ENCODE peak calls at places on chromosome 11, in four cellular contexts. One of them, this sample, is unnamed.

GRCh38 chr11:3159296-3160190 is 5.6 kb downstream of the OSBPL5 start:
- DNase-seq in smooth muscle cell of the brain vasculature: no peak
- DNase-seq in stimulated activated CD4-positive, alpha-beta T cell treated with anti-CD3 and anti-CD28 coated beads, TNF-alpha, amount 100 ng/mL, for 1 hour: no peak
- DNase-seq in T-helper 9 cell: no peak
- DNase-seq in this sample: no peak

GRCh38 chr11:48052183-48053040 is 72.1 kb downstream of the PTPRJ start:
- DNase-seq in stimulated activated CD4-positive, alpha-beta T cell treated with anti-CD3 and anti-CD28 coated beads, TNF-alpha, amount 100 ng/mL, for 1 hour: no peak
- DNase-seq in smooth muscle cell of the brain vasculature: no peak
- DNase-seq in T-helper 9 cell: no peak
- DNase-seq in this sample: no peak

GRCh38 chr11:98260983-98261382 is 759.8 kb upstream of the CNTN5 start:
- DNase-seq in T-helper 9 cell: no peak
- DNase-seq in stimulated activated CD4-positive, alpha-beta T cell treated with anti-CD3 and anti-CD28 coated beads, TNF-alpha, amount 100 ng/mL, for 1 hour: no peak
- DNase-seq in smooth muscle cell of the brain vasculature: no peak
- DNase-seq in this sample: no peak

GRCh38 chr11:45450189-45450588 is 164.0 kb upstream of the SYT13 start:
- DNase-seq in smooth muscle cell of the brain vasculature: no peak
- DNase-seq in T-helper 9 cell: no peak
- DNase-seq in stimulated activated CD4-positive, alpha-beta T cell treated with anti-CD3 and anti-CD28 coated beads, TNF-alpha, amount 100 ng/mL, for 1 hour: no peak
- DNase-seq in this sample: no peak

GRCh38 chr11:128802358-128802981 is 64.6 kb downstream of the KCNJ1 start:
- DNase-seq in T-helper 9 cell: no peak
- DNase-seq in stimulated activated CD4-positive, alpha-beta T cell treated with anti-CD3 and anti-CD28 coated beads, TNF-alpha, amount 100 ng/mL, for 1 hour: no peak
- DNase-seq in smooth muscle cell of the brain vasculature: no peak
- DNase-seq in this sample: no peak

GRCh38 chr11:104891135-104891534 is 7.1 kb downstream of the CASP12 start:
- DNase-seq in T-helper 9 cell: no peak
- DNase-seq in smooth muscle cell of the brain vasculature: no peak
- DNase-seq in stimulated activated CD4-positive, alpha-beta T cell treated with anti-CD3 and anti-CD28 coated beads, TNF-alpha, amount 100 ng/mL, for 1 hour: no peak
- DNase-seq in this sample: no peak

GRCh38 chr11:12435264-12435663 is 57.9 kb downstream of the PARVA start:
- DNase-seq in T-helper 9 cell: no peak
- DNase-seq in smooth muscle cell of the brain vasculature: no peak
- DNase-seq in stimulated activated CD4-positive, alpha-beta T cell treated with anti-CD3 and anti-CD28 coated beads, TNF-alpha, amount 100 ng/mL, for 1 hour: no peak
- DNase-seq in this sample: no peak

GRCh38 chr11:60860943-60861342 is 5.2 kb upstream of the PTGDR2 start:
- DNase-seq in T-helper 9 cell: no peak
- DNase-seq in stimulated activated CD4-positive, alpha-beta T cell treated with anti-CD3 and anti-CD28 coated beads, TNF-alpha, amount 100 ng/mL, for 1 hour: no peak
- DNase-seq in smooth muscle cell of the brain vasculature: no peak
- DNase-seq in this sample: no peak

GRCh38 chr11:8661036-8661435 is 21.4 kb downstream of the TRIM66 start:
- DNase-seq in T-helper 9 cell: no peak
- DNase-seq in smooth muscle cell of the brain vasculature: no peak
- DNase-seq in stimulated activated CD4-positive, alpha-beta T cell treated with anti-CD3 and anti-CD28 coated beads, TNF-alpha, amount 100 ng/mL, for 1 hour: no peak
- DNase-seq in this sample: no peak

GRCh38 chr11:59216654-59217640 is 4.2 kb upstream of the MPEG1 start:
- DNase-seq in T-helper 9 cell: no peak
- DNase-seq in stimulated activated CD4-positive, alpha-beta T cell treated with anti-CD3 and anti-CD28 coated beads, TNF-alpha, amount 100 ng/mL, for 1 hour: no peak
- DNase-seq in smooth muscle cell of the brain vasculature: no peak
- DNase-seq in this sample: no peak

GRCh38 chr11:93517611-93518010 is 25.6 kb downstream of the SMCO4 start:
- DNase-seq in stimulated activated CD4-positive, alpha-beta T cell treated with anti-CD3 and anti-CD28 coated beads, TNF-alpha, amount 100 ng/mL, for 1 hour: no peak
- DNase-seq in smooth muscle cell of the brain vasculature: no peak
- DNase-seq in T-helper 9 cell: no peak
- DNase-seq in this sample: no peak

GRCh38 chr11:7543302-7543701 is 29.5 kb downstream of the PPFIBP2 start:
- DNase-seq in stimulated activated CD4-positive, alpha-beta T cell treated with anti-CD3 and anti-CD28 coated beads, TNF-alpha, amount 100 ng/mL, for 1 hour: no peak
- DNase-seq in smooth muscle cell of the brain vasculature: no peak
- DNase-seq in T-helper 9 cell: no peak
- DNase-seq in this sample: no peak

GRCh38 chr11:62048101-62048500 is 75.7 kb upstream of the INCENP start:
- DNase-seq in stimulated activated CD4-positive, alpha-beta T cell treated with anti-CD3 and anti-CD28 coated beads, TNF-alpha, amount 100 ng/mL, for 1 hour: no peak
- DNase-seq in smooth muscle cell of the brain vasculature: no peak
- DNase-seq in T-helper 9 cell: no peak
- DNase-seq in this sample: no peak

GRCh38 chr11:129375731-129376657 is at the start of gene BARX2:
- DNase-seq in stimulated activated CD4-positive, alpha-beta T cell treated with anti-CD3 and anti-CD28 coated beads, TNF-alpha, amount 100 ng/mL, for 1 hour: no peak
- DNase-seq in T-helper 9 cell: no peak
- DNase-seq in smooth muscle cell of the brain vasculature: peak
- DNase-seq in this sample: peak

GRCh38 chr11:65788801-65789200 is 1.9 kb downstream of the OVOL1 start:
- DNase-seq in stimulated activated CD4-positive, alpha-beta T cell treated with anti-CD3 and anti-CD28 coated beads, TNF-alpha, amount 100 ng/mL, for 1 hour: no peak
- DNase-seq in T-helper 9 cell: no peak
- DNase-seq in smooth muscle cell of the brain vasculature: no peak
- DNase-seq in this sample: no peak

GRCh38 chr11:45097721-45098493 is 48.5 kb upstream of the PRDM11 start:
- DNase-seq in T-helper 9 cell: peak
- DNase-seq in stimulated activated CD4-positive, alpha-beta T cell treated with anti-CD3 and anti-CD28 coated beads, TNF-alpha, amount 100 ng/mL, for 1 hour: no peak
- DNase-seq in smooth muscle cell of the brain vasculature: no peak
- DNase-seq in this sample: no peak

GRCh38 chr11:83558281-83558680 is 272.1 kb upstream of the CCDC90B start:
- DNase-seq in smooth muscle cell of the brain vasculature: no peak
- DNase-seq in stimulated activated CD4-positive, alpha-beta T cell treated with anti-CD3 and anti-CD28 coated beads, TNF-alpha, amount 100 ng/mL, for 1 hour: no peak
- DNase-seq in T-helper 9 cell: no peak
- DNase-seq in this sample: no peak

GRCh38 chr11:131408011-131408640 is 37.7 kb downstream of the NTM start:
- DNase-seq in smooth muscle cell of the brain vasculature: no peak
- DNase-seq in T-helper 9 cell: no peak
- DNase-seq in stimulated activated CD4-positive, alpha-beta T cell treated with anti-CD3 and anti-CD28 coated beads, TNF-alpha, amount 100 ng/mL, for 1 hour: no peak
- DNase-seq in this sample: no peak

GRCh38 chr11:121672630-121673487 is 220.1 kb upstream of the SORL1-AS1 start:
- DNase-seq in stimulated activated CD4-positive, alpha-beta T cell treated with anti-CD3 and anti-CD28 coated beads, TNF-alpha, amount 100 ng/mL, for 1 hour: no peak
- DNase-seq in T-helper 9 cell: no peak
- DNase-seq in smooth muscle cell of the brain vasculature: no peak
- DNase-seq in this sample: no peak

GRCh38 chr11:84889556-84889955 is 737.6 kb downstream of the DLG2 start:
- DNase-seq in smooth muscle cell of the brain vasculature: no peak
- DNase-seq in stimulated activated CD4-positive, alpha-beta T cell treated with anti-CD3 and anti-CD28 coated beads, TNF-alpha, amount 100 ng/mL, for 1 hour: no peak
- DNase-seq in T-helper 9 cell: no peak
- DNase-seq in this sample: no peak

GRCh38 chr11:109421981-109422590 is at the start of gene C11orf87:
- DNase-seq in stimulated activated CD4-positive, alpha-beta T cell treated with anti-CD3 and anti-CD28 coated beads, TNF-alpha, amount 100 ng/mL, for 1 hour: no peak
- DNase-seq in T-helper 9 cell: no peak
- DNase-seq in smooth muscle cell of the brain vasculature: no peak
- DNase-seq in this sample: no peak

GRCh38 chr11:17550455-17551346 is 3.6 kb downstream of the OTOG start:
- DNase-seq in stimulated activated CD4-positive, alpha-beta T cell treated with anti-CD3 and anti-CD28 coated beads, TNF-alpha, amount 100 ng/mL, for 1 hour: no peak
- DNase-seq in T-helper 9 cell: no peak
- DNase-seq in smooth muscle cell of the brain vasculature: no peak
- DNase-seq in this sample: no peak

This sample was measured in hypothalamus.